ENCODE peak calls at places on chromosome 9, in four cellular contexts. I is A549, K is GM12878, T is GM23338. B is an unnamed sample.

GRCh38 chr9:99725852-99726251 is 95.8 kb upstream of the NR4A3 start:
- DNase-seq in K (no peak), T (no peak), I (no peak), B (no peak)

GRCh38 chr9:91354846-91355245 is 6.9 kb downstream of the AUH start:
- DNase-seq in K (no peak), I (no peak), T (no peak), B (no peak)

GRCh38 chr9:23825700-23826099 is 340 bp downstream of the ELAVL2 start:
- DNase-seq in I (no peak), T (no peak), K (no peak), B (no peak)

GRCh38 chr9:75238311-75238976 is 150.1 kb downstream of the OSTF1 start:
- DNase-seq in K (peak), I (peak), T (peak), B (peak)

GRCh38 chr9:21806644-21807043 is 4.2 kb downstream of the MTAP start:
- DNase-seq in I (no peak), K (no peak), T (no peak), B (no peak)

GRCh38 chr9:124779368-124780059 is 2.6 kb downstream of the OLFML2A start:
- DNase-seq in T (peak), I (peak), K (no peak), B (no peak)

GRCh38 chr9:104983491-104983890 is 55.5 kb upstream of the ABCA1 start:
- DNase-seq in T (no peak), K (no peak), I (no peak), B (no peak)

GRCh38 chr9:101375546-101375945 is 9.3 kb downstream of the BAAT start:
- DNase-seq in T (peak), I (no peak), K (no peak), B (no peak)

GRCh38 chr9:116204252-116204882 is 50.8 kb downstream of the PAPPA start:
- DNase-seq in T (no peak), K (no peak), I (no peak), B (no peak)

GRCh38 chr9:30239875-30240274 is 2144.6 kb upstream of the ACO1 start:
- DNase-seq in I (no peak), T (no peak), K (no peak), B (no peak)
- TF ChIP-seq REST in I (no peak), T (no peak), K (no peak), B (no peak)

GRCh38 chr9:10804486-10804885 is 191.7 kb upstream of the PTPRD start:
- DNase-seq in T (no peak), K (no peak), I (no peak), B (no peak)

DNA sequence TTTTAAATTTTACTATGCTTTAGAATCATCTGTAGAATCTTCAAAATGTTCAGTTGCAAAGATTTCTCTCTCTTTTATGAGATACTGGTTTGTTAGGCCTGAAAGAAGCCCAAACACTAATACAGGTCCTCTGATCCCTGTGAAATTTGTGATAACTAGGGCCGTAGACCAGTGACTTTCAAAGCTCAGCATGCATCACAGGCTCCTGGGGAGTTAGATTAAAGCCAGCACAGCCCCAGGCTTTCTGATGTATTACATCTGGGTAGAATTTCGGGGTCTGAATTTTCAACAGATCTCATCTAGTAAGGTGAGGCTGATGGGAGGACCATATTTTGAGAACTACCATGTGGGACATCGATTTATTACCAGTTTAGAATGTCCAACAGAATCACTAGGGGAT is 194.1 kb upstream of the PTPRD start:
- DNase-seq in T (peak), I (no peak), K (no peak), B (no peak)
- TF ChIP-seq CTCF in T (no peak), I (no peak), K (no peak), B (no peak)

DNA sequence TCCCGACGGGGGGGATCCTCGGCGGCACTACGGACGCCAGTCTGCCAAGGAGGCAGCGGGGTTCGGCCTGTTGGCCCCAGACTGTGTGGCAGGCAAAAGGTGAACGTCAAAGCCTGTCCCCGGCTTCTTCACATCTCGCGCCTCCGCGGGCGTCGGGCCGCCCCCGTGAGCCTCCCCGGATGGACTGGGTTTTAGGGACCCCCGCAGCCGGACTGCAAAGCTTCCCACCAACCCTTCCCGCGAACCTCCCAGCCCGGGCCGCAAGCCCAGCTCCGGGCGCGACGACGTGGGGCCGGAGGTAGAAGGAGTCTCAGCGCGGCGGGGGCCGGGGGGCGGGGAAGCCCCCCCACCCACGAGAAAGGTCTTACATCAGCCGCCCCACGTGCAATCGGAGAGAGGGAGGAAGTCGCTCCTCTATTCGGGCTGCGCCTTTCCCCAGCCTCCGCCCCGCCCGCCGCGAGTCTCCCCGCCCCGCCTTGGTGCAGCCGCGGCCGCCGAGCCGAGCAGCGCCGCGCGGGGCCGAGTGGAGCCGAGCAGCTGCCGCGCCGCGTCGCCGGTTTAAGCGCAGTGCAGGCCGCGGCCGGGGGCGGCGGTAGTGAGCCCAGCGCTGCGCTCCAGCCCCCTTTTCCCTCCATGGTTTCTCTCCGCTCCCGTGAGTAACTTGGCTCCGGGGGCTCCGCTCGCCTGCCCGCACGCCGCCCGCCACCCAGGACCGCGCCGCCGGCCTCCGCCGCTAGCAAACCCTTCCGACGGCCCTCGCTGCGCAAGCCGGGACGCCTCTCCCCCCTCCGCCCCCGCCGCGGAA is at the start of gene ANP32B:
- DNase-seq in T (peak), K (peak), I (peak), B (peak)
- TF ChIP-seq REST in T (no peak), K (no peak), I (no peak), B (no peak)

GRCh38 chr9:121121582-121122087 is 46.9 kb downstream of the CNTRL start:
- DNase-seq in I (peak), T (peak), K (peak), B (peak)
- TF ChIP-seq CTCF in I (no peak), T (no peak), K (no peak), B (no peak)

DNA sequence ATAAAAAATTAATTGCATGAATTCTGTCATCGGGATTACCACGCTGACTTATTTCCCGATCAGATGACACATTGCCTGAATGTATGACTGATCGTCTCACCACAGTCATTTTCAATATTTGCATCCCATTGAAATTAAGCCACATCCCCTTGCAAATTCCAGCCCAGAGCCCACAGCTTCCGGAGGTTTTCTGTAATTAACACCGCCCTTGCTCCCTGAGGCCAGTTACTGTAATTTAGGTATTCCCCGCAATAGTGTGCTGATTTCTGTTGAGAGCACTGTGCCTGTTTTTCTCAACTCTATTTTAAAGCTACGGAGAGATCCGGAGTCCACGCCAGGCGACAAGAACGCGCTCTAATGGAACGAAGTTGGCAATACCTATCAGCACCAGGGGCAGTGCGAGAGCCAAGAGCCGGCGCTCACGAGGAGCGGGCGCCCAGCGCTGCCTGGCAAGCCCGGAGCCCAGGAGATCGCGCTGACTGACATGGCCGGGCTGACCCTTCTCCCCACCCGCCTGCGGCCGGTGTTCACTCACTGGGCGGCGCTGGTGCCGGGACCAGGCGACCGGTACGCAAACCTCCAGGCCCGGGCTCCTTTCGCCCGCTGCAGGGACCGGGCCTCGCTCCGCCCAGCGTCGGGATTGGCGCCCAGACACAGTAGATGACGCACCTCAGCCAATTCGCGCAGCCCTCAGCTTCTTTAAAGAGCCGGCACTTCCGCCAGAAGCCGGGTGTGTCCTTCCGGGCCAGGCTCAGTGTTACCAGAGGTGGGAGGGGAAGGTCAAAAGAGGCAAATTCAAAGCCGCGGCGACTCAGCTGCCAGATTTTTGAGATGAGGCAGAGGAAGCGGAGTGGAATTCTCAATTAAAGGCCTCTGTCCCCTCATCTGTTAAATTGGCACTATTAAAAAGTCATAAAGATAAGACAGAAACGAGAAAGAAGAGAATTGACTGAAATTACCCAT is at the start of gene PLGRKT:
- DNase-seq in T (peak), K (peak), I (peak), B (no peak)
- TF ChIP-seq REST in T (no peak), K (no peak), I (peak), B (no peak)

GRCh38 chr9:130634801-130635200 is 29.6 kb upstream of the PRDM12 start:
- DNase-seq in I (no peak), K (no peak), T (no peak), B (no peak)
- TF ChIP-seq CTCF in I (no peak), K (no peak), T (no peak), B (no peak)

DNA sequence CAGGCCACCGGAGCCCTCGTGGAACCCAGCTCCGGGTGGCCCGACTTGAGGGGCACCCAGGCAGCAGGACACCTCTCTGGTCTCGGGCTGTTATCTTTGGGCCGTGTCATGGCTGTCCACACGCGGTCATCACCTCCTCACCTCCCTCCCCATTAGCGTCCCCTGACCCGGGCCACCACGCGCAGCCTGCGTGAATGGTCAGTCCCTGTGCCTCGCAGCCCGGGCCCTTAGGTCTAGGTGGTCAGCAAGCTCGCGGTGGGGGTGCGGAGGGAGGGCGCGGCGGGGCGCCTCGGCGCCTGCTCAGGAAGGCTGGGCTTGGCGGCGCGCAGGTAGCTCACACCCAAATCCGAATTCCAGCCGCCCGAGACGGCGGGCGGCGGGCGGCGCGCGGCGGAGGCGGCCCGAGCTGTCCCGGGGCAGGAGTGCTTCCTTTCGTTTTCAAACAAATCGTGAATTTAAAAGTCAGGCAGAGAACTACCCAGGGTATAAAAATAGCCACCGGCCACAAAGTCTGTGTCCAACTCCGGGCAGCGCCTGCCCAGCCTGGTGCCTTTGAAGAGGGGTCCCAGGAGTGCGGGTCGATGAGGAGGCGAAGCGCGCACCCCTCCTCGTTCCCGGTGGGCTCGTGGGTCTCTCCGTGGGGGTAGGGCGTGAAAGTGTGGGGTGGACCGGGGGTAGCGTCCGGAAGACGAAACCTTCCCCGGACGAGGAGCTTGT is 1.0 kb upstream of the RXRA start:
- DNase-seq in T (peak), K (no peak), I (peak), B (no peak)
- TF ChIP-seq REST in T (no peak), K (no peak), I (no peak), B (no peak)